ENCODE peak calls at places on chromosomes 13 and 19, in five cellular contexts. R is A549, P is GM12878, B is H1, L is HepG2. Z is an unnamed sample.

GRCh38 chr13:56351041-56351440 is 789.7 kb upstream of the PRR20A start:
- DNase-seq in R (no peak), P (no peak), L (no peak), B (peak), Z (no peak)

GRCh38 chr13:112770504-112770903 is 80.7 kb downstream of the ATP11A start:
- DNase-seq in B (no peak), R (no peak), L (no peak), P (no peak), Z (no peak)

GRCh38 chr19:13098291-13099072 is 4.2 kb downstream of the LYL1 start:
- DNase-seq in B (no peak), P (no peak), R (no peak), L (no peak), Z (peak)

GRCh38 chr13:95924389-95924994 is 128.7 kb downstream of the UGGT2 start:
- DNase-seq in L (peak), P (no peak), R (peak), B (no peak), Z (no peak)

GRCh38 chr19:11020982-11021759 is 60.3 kb downstream of the SMARCA4 start:
- DNase-seq in B (no peak), R (no peak), P (no peak), L (no peak), Z (no peak)

GRCh38 chr19:39086401-39086800 is 2.2 kb downstream of the ACP7 start:
- DNase-seq in B (no peak), R (no peak), P (no peak), L (no peak), Z (no peak)

GRCh38 chr19:14112051-14112808 is 5.3 kb downstream of the PRKACA start:
- DNase-seq in B (no peak), P (no peak), R (no peak), L (no peak), Z (no peak)

GRCh38 chr13:30752201-30752797 is 17.0 kb downstream of the ALOX5AP start:
- DNase-seq in P (no peak), L (no peak), R (no peak), B (no peak), Z (no peak)

GRCh38 chr19:13015361-13016231 is 20.3 kb downstream of the NFIX start:
- DNase-seq in R (no peak), P (no peak), L (no peak), B (no peak), Z (no peak)

GRCh38 chr13:45747071-45747470 is 45.0 kb downstream of the CBY2 start:
- DNase-seq in B (no peak), R (no peak), P (no peak), L (no peak), Z (no peak)

GRCh38 chr19:44608391-44608821 is 5.0 kb upstream of the IGSF23 start:
- DNase-seq in R (no peak), B (no peak), P (no peak), L (no peak), Z (no peak)

GRCh38 chr19:52086481-52086880 is 9.1 kb downstream of the ZNF841 start:
- DNase-seq in R (no peak), B (no peak), P (no peak), L (no peak), Z (no peak)

GRCh38 chr13:98657506-98658085 is 80.7 kb upstream of the STK24 start:
- DNase-seq in B (no peak), L (no peak), R (no peak), P (no peak), Z (no peak)

GRCh38 chr19:3073159-3073563 is 10.9 kb upstream of the TLE5 start:
- DNase-seq in P (no peak), R (no peak), B (no peak), L (peak), Z (peak)

GRCh38 chr13:24664726-24665409 is 15.3 kb upstream of the ATP12A start:
- DNase-seq in P (no peak), L (no peak), R (no peak), B (no peak), Z (no peak)

GRCh38 chr13:59755647-59756290 is 408.0 kb downstream of the DIAPH3 start:
- DNase-seq in R (no peak), B (no peak), L (no peak), P (no peak), Z (no peak)

GRCh38 chr13:111393221-111393790 is 72.9 kb downstream of the TEX29 start:
- DNase-seq in P (no peak), R (no peak), B (no peak), L (no peak), Z (no peak)

GRCh38 chr19:52991021-52991420 is 22.7 kb upstream of the ERVV-1 start:
- DNase-seq in L (no peak), P (no peak), B (no peak), R (no peak), Z (no peak)

GRCh38 chr13:102904408-102904862 is 58.6 kb downstream of the ERCC5 start:
- DNase-seq in R (no peak), L (no peak), P (no peak), B (no peak), Z (no peak)

GRCh38 chr13:102901056-102901455 is 55.2 kb downstream of the ERCC5 start:
- DNase-seq in R (no peak), B (no peak), P (no peak), L (no peak), Z (no peak)

GRCh38 chr13:102901615-102902305 is 55.9 kb downstream of the ERCC5 start:
- DNase-seq in L (no peak), R (no peak), B (no peak), P (no peak), Z (no peak)

GRCh38 chr13:102903659-102904407 is 58.0 kb downstream of the ERCC5 start:
- DNase-seq in P (no peak), B (no peak), L (no peak), R (peak), Z (peak)

DNA sequence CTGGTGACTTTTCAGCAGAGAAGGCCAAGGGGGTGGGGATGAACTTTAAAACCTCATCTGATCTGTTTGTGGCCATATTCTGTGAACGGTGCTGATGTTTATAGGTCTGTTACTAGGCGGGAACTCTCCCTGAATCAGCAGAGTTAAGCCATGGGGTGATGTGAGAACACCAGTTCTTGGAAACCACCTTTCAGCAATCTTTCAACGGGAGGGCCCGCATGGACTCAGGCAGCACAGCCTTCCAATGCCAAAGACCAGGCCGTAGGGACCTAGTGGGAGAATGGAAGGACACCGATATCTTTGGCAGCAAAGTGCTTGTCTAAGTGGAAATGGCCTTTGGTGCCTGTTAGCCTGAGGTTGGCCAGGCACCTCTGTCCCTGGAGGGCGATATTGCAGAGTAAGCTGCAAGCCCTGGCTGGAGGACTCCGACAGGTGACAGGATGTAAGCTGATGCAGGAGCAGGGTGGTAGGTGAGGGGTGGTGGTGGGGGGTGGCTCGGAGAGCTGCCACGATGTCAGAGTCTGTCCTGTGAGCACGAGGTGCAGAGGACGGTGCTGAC is 57.0 kb downstream of the ERCC5 start:
- DNase-seq in P (no peak), L (peak), R (no peak), B (peak), Z (no peak)
- TF ChIP-seq KDM1A in P (no peak), L (no peak), R (no peak), B (no peak), Z (no peak)

GRCh38 chr13:76976488-76976887 is 15.4 kb upstream of the CLN5 start:
- DNase-seq in R (no peak), L (no peak), P (no peak), B (no peak), Z (no peak)

GRCh38 chr13:76974618-76974975 is 17.3 kb upstream of the CLN5 start:
- DNase-seq in B (no peak), P (no peak), L (no peak), R (no peak), Z (no peak)

GRCh38 chr13:76975863-76976262 is 16.0 kb upstream of the CLN5 start:
- DNase-seq in P (no peak), R (no peak), B (no peak), L (no peak), Z (no peak)

GRCh38 chr13:76973920-76974617 is 17.8 kb upstream of the CLN5 start:
- DNase-seq in P (no peak), L (no peak), B (no peak), R (no peak), Z (no peak)

GRCh38 chr13:76976929-76977328 is 15.0 kb upstream of the CLN5 start:
- DNase-seq in R (no peak), P (no peak), B (no peak), L (no peak), Z (no peak)
- TF ChIP-seq KDM1A in R (no peak), P (no peak), B (no peak), L (no peak), Z (no peak)

DNA sequence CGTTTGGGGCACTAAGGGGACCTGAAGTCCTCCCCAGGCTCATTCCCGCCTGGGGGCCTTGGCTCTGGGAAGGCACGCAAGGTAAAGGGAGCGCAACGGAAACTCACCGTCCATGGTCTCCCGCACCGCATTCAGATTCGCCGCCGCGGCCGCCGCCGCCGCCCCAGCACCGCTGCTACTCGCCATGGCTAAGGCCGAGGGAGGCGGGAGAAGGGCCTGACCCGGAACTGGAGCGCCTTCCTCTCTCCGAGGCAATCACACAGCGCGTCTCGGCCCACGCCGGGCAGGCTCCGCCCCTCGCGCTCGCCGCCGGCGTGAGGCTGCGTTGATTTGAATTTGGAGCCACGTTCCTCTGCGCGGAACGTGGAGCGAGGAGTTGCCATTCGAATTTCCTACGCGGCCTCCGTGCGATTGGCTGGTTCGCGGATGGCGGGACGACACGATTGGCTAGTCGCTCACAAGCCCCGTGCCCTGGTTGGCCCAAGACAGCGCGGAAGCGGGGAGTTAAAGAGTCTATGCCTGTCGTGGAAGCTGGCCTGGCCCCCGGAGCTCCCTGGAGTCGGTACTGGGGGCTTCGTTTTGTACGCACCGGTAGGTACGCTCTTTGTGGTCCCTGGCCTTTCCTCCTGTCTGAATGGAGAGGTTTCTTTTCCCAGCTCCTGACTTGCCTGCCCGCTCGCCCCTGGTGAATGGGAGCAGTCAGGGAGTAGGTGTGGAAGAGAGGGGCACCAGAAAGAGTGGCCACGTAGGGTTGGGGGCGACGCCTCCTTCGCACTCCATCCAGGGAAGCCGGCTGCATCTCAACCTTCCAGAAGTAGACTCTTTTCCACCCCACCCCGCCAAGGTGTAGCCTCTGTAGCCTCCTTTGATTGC is at the start of the genes BORA and MZT1:
- DNase-seq in L (peak), B (peak), R (peak), P (peak), Z (peak)
- TF ChIP-seq KDM1A in L (no peak), B (no peak), R (no peak), P (no peak), Z (no peak)

GRCh38 chr13:107367258-107367657 is 799.3 kb upstream of the ARGLU1 start:
- DNase-seq in B (no peak), L (no peak), P (no peak), R (no peak), Z (no peak)

GRCh38 chr13:107374038-107374437 is 806.1 kb upstream of the ARGLU1 start:
- DNase-seq in P (no peak), B (no peak), L (no peak), R (no peak), Z (no peak)

GRCh38 chr13:107365466-107366215 is 797.7 kb upstream of the ARGLU1 start:
- DNase-seq in P (no peak), B (no peak), R (no peak), L (no peak), Z (no peak)

GRCh38 chr13:107373551-107373950 is 805.6 kb upstream of the ARGLU1 start:
- DNase-seq in P (no peak), B (no peak), R (no peak), L (no peak), Z (no peak)

GRCh38 chr13:107370036-107370785 is 802.3 kb upstream of the ARGLU1 start:
- DNase-seq in R (no peak), P (no peak), L (no peak), B (no peak), Z (no peak)
- TF ChIP-seq KDM1A in R (no peak), P (no peak), L (no peak), B (no peak), Z (no peak)

DNA sequence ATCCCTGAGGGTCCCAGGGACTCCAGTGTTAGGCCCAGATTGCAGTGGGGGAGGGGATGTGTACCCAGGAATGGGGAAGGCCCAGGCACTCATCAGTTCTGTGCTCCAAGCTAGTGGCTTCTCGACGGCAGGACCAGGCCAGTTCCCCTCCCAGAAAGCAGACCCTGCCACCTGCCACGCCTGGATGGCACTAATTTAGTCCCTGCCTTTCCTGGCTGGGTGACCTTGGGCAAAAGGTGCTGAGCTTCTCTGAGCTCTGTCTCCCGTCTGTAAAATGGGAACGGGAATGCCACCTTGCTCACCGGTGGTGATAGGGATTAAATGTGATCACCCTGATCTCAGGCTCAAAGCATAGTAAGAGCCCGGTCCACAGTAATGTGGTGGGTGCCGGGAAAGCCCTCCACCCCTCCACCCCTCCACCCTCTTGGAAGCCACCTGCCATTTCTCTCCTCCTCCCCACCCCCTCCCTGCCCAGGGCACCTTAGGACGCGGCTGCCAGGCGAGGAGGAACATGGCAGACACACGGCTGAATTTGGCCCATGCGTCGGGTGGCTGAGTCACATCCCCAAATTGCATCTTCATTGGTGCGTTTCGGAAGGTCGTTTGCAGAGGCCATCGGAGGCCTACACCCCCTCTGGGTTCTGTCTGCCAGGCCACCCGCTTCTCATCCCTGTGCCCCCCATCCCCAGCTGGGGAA is 2.3 kb downstream of the KCNN1 start:
- DNase-seq in R (no peak), B (no peak), P (no peak), L (no peak), Z (no peak)
- TF ChIP-seq KDM1A in R (no peak), B (no peak), P (no peak), L (no peak), Z (no peak)

GRCh38 chr13:21318891-21319532 is 140.1 kb downstream of the ZDHHC20 start:
- DNase-seq in R (no peak), B (no peak), P (no peak), L (no peak), Z (no peak)
- TF ChIP-seq KDM1A in R (no peak), B (no peak), P (no peak), L (no peak), Z (no peak)

GRCh38 chr19:15123900-15124299 is 16.7 kb downstream of the SYDE1 start:
- DNase-seq in R (no peak), B (no peak), L (no peak), P (no peak), Z (no peak)
- TF ChIP-seq KDM1A in R (no peak), B (no peak), L (no peak), P (no peak), Z (no peak)

GRCh38 chr19:35268546-35269424 is at the start of gene USF2:
- DNase-seq in L (peak), P (no peak), B (no peak), R (peak), Z (peak)
- TF ChIP-seq KDM1A in L (no peak), P (no peak), B (no peak), R (no peak), Z (no peak)

GRCh38 chr19:48969276-48970138 is 4.4 kb downstream of the FTL start:
- DNase-seq in B (no peak), L (no peak), R (peak), P (no peak), Z (peak)
- TF ChIP-seq KDM1A in B (no peak), L (no peak), R (no peak), P (no peak), Z (no peak)

GRCh38 chr19:8255426-8256125 is 46.4 kb downstream of the CERS4 start:
- DNase-seq in P (no peak), B (no peak), L (no peak), R (no peak), Z (no peak)

GRCh38 chr19:8257052-8257443 is 47.9 kb downstream of the CERS4 start:
- DNase-seq in P (no peak), L (no peak), B (no peak), R (no peak), Z (peak)

GRCh38 chr19:8254286-8255001 is 45.3 kb downstream of the CERS4 start:
- DNase-seq in B (no peak), L (no peak), R (no peak), P (no peak), Z (no peak)

GRCh38 chr19:8253678-8254077 is 44.5 kb downstream of the CERS4 start:
- DNase-seq in P (no peak), L (no peak), R (no peak), B (no peak), Z (peak)

DNA sequence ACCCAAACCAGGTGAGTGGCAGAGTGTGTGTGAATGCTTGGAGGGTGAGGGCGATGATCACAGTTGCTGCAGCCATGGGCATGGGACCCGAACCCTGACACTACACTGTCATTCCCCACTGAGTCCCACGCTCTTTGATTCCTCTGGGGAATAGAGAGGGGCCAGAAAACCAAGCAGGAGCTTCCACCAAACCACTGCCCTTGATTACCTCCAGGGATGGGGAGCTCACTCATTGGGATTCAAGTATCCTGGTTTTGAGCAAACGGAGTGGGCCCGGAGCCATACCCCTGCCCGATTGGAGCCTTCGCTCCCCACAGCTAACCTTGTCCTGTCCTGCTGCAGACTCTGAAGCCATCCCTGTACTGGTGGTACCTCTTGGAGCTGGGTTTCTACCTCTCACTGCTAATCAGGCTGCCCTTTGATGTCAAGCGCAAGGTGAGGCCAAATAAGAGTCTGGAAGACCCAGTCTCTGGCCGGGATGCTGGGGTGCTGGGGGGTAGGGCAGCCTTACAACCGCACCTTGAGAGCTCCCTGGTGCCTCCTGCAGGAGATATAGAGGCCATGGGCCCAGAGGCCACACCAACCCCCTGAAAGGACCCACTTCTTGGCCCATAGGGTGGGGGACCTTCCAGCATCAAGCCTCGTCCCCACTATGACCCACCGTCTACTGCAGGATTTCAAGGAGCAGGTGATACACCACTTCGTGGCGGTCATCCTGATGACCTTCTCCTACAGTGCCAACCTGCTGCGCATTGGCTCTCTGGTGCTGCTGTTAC is 47.3 kb downstream of the CERS4 start:
- DNase-seq in R (no peak), L (no peak), P (no peak), B (no peak), Z (no peak)
- TF ChIP-seq KDM1A in R (no peak), L (peak), P (no peak), B (peak), Z (peak)